ENCODE peak calls at places on chromosomes 1 and 21, in seven cellular contexts. One of them, this sample, is unnamed.
A peak's percentile ranks its signal among the peaks of the same experiment; 100 is the strongest.

GRCh38 chr1:156948708-156949107 is 28.3 kb downstream of the LRRC71 start:
- DNase-seq in A549: peak; percentile 25
- DNase-seq in choroid plexus epithelial cell: no peak
- DNase-seq in CD8-positive, alpha-beta T cell: no peak
- DNase-seq in AG10803: no peak
- DNase-seq in GM23338: peak; percentile 69
- DNase-seq in thyroid gland: no peak
- DNase-seq in this sample: no peak

GRCh38 chr1:104932030-104932915 is 1182.6 kb downstream of the AMY1C start:
- DNase-seq in A549: no peak
- DNase-seq in choroid plexus epithelial cell: no peak
- DNase-seq in CD8-positive, alpha-beta T cell: no peak
- DNase-seq in AG10803: no peak
- DNase-seq in GM23338: no peak
- DNase-seq in thyroid gland: no peak
- DNase-seq in this sample: no peak

GRCh38 chr1:64826991-64827390 is 82.1 kb downstream of the RAVER2 start:
- DNase-seq in A549: no peak
- DNase-seq in choroid plexus epithelial cell: peak; percentile 28
- DNase-seq in CD8-positive, alpha-beta T cell: no peak
- DNase-seq in AG10803: no peak
- DNase-seq in GM23338: no peak
- DNase-seq in thyroid gland: no peak
- DNase-seq in this sample: no peak

GRCh38 chr1:38505950-38506349 is 353.6 kb downstream of the RRAGC start:
- DNase-seq in A549: no peak
- DNase-seq in choroid plexus epithelial cell: no peak
- DNase-seq in CD8-positive, alpha-beta T cell: no peak
- DNase-seq in AG10803: no peak
- DNase-seq in GM23338: no peak
- DNase-seq in thyroid gland: no peak
- DNase-seq in this sample: no peak

GRCh38 chr1:84677415-84678099 is 12.7 kb downstream of the SSX2IP start:
- DNase-seq in A549: no peak
- DNase-seq in choroid plexus epithelial cell: no peak
- DNase-seq in CD8-positive, alpha-beta T cell: no peak
- DNase-seq in AG10803: no peak
- DNase-seq in GM23338: no peak
- DNase-seq in thyroid gland: no peak
- DNase-seq in this sample: no peak

GRCh38 chr1:29124366-29125236 is 898 bp upstream of the TMEM200B start:
- DNase-seq in A549: peak; percentile 56
- DNase-seq in choroid plexus epithelial cell: peak; percentile 82
- DNase-seq in CD8-positive, alpha-beta T cell: peak; percentile 47
- DNase-seq in AG10803: peak; percentile 77
- DNase-seq in GM23338: peak; percentile 92
- DNase-seq in thyroid gland: peak; percentile 52
- DNase-seq in this sample: no peak

GRCh38 chr1:38403667-38404066 is 357.1 kb upstream of the POU3F1 start:
- DNase-seq in A549: no peak
- DNase-seq in choroid plexus epithelial cell: no peak
- DNase-seq in CD8-positive, alpha-beta T cell: no peak
- DNase-seq in AG10803: no peak
- DNase-seq in GM23338: peak; percentile 39
- DNase-seq in thyroid gland: no peak
- DNase-seq in this sample: no peak

GRCh38 chr1:68384321-68384813 is 65.4 kb downstream of the RPE65 start:
- DNase-seq in A549: peak; percentile 89
- DNase-seq in choroid plexus epithelial cell: peak; percentile 99
- DNase-seq in CD8-positive, alpha-beta T cell: no peak
- DNase-seq in AG10803: peak; percentile 99
- DNase-seq in GM23338: no peak
- DNase-seq in thyroid gland: no peak
- DNase-seq in this sample: peak; percentile 99

GRCh38 chr1:40039757-40040510 is 595 bp upstream of the CAP1 start:
- DNase-seq in A549: peak; percentile 88
- DNase-seq in choroid plexus epithelial cell: peak; percentile 90
- DNase-seq in CD8-positive, alpha-beta T cell: peak; percentile 80
- DNase-seq in AG10803: peak; percentile 90
- DNase-seq in GM23338: peak; percentile 91
- DNase-seq in thyroid gland: peak; percentile 84
- DNase-seq in this sample: no peak

GRCh38 chr1:235725493-235725892 is 75.9 kb upstream of the GNG4 start:
- DNase-seq in A549: no peak
- DNase-seq in choroid plexus epithelial cell: peak; percentile 23
- DNase-seq in CD8-positive, alpha-beta T cell: no peak
- DNase-seq in AG10803: peak; percentile 31
- DNase-seq in GM23338: peak; percentile 32
- DNase-seq in thyroid gland: no peak
- DNase-seq in this sample: no peak

GRCh38 chr1:30125024-30125423 is 598.4 kb downstream of the MATN1 start:
- DNase-seq in A549: no peak
- DNase-seq in choroid plexus epithelial cell: no peak
- DNase-seq in CD8-positive, alpha-beta T cell: no peak
- DNase-seq in AG10803: no peak
- DNase-seq in GM23338: no peak
- DNase-seq in thyroid gland: no peak
- DNase-seq in this sample: no peak

GRCh38 chr1:224623310-224623714 is 7.2 kb downstream of the CNIH3 start:
- DNase-seq in A549: no peak
- DNase-seq in choroid plexus epithelial cell: peak; percentile 68
- DNase-seq in CD8-positive, alpha-beta T cell: no peak
- DNase-seq in AG10803: peak; percentile 68
- DNase-seq in GM23338: no peak
- DNase-seq in thyroid gland: no peak
- DNase-seq in this sample: no peak

GRCh38 chr1:40820911-40821693 is 37.5 kb downstream of the KCNQ4 start:
- DNase-seq in A549: no peak
- DNase-seq in choroid plexus epithelial cell: no peak
- DNase-seq in CD8-positive, alpha-beta T cell: no peak
- DNase-seq in AG10803: no peak
- DNase-seq in GM23338: no peak
- DNase-seq in thyroid gland: no peak
- DNase-seq in this sample: no peak

GRCh38 chr1:203166192-203166940 is 9.3 kb downstream of the MYBPH start:
- DNase-seq in A549: peak; percentile 15
- DNase-seq in choroid plexus epithelial cell: peak; percentile 18
- DNase-seq in CD8-positive, alpha-beta T cell: no peak
- DNase-seq in AG10803: no peak
- DNase-seq in GM23338: no peak
- DNase-seq in thyroid gland: peak; percentile 35
- DNase-seq in this sample: no peak

GRCh38 chr1:156676820-156677615 is at the start of gene NES:
- DNase-seq in A549: peak; percentile 44
- DNase-seq in choroid plexus epithelial cell: peak; percentile 56
- DNase-seq in CD8-positive, alpha-beta T cell: no peak
- DNase-seq in AG10803: no peak
- DNase-seq in GM23338: peak; percentile 91
- DNase-seq in thyroid gland: peak; percentile 25
- DNase-seq in this sample: no peak

GRCh38 chr1:156582388-156583022 is 3.0 kb downstream of the TTC24 start:
- DNase-seq in A549: no peak
- DNase-seq in choroid plexus epithelial cell: no peak
- DNase-seq in CD8-positive, alpha-beta T cell: peak; percentile 29
- DNase-seq in AG10803: no peak
- DNase-seq in GM23338: no peak
- DNase-seq in thyroid gland: no peak
- DNase-seq in this sample: no peak

GRCh38 chr1:85308837-85309350 is 32.5 kb upstream of the BCL10 start:
- DNase-seq in A549: no peak
- DNase-seq in choroid plexus epithelial cell: no peak
- DNase-seq in CD8-positive, alpha-beta T cell: no peak
- DNase-seq in AG10803: no peak
- DNase-seq in GM23338: no peak
- DNase-seq in thyroid gland: no peak
- DNase-seq in this sample: no peak

GRCh38 chr1:199809311-199809710 is 218.2 kb upstream of the NR5A2 start:
- DNase-seq in A549: no peak
- DNase-seq in choroid plexus epithelial cell: no peak
- DNase-seq in CD8-positive, alpha-beta T cell: no peak
- DNase-seq in AG10803: no peak
- DNase-seq in GM23338: no peak
- DNase-seq in thyroid gland: no peak
- DNase-seq in this sample: no peak

GRCh38 chr21:28986677-28987076 is 6.0 kb downstream of the LTN1 start:
- DNase-seq in A549: no peak
- DNase-seq in choroid plexus epithelial cell: no peak
- DNase-seq in CD8-positive, alpha-beta T cell: no peak
- DNase-seq in AG10803: no peak
- DNase-seq in GM23338: no peak
- DNase-seq in thyroid gland: no peak
- DNase-seq in this sample: no peak

GRCh38 chr1:40508375-40509341 is at the start of gene EXO5:
- DNase-seq in A549: peak; percentile 64
- DNase-seq in choroid plexus epithelial cell: peak; percentile 79
- DNase-seq in CD8-positive, alpha-beta T cell: peak; percentile 75
- DNase-seq in AG10803: peak; percentile 75
- DNase-seq in GM23338: peak; percentile 65
- DNase-seq in thyroid gland: peak; percentile 82
- DNase-seq in this sample: no peak

GRCh38 chr1:207753611-207754010 is 1.8 kb downstream of the CD46 start:
- DNase-seq in A549: no peak
- DNase-seq in choroid plexus epithelial cell: no peak
- DNase-seq in CD8-positive, alpha-beta T cell: no peak
- DNase-seq in AG10803: no peak
- DNase-seq in GM23338: no peak
- DNase-seq in thyroid gland: no peak
- DNase-seq in this sample: no peak

GRCh38 chr1:207755846-207756692 is 4.2 kb downstream of the CD46 start:
- DNase-seq in A549: no peak
- DNase-seq in choroid plexus epithelial cell: no peak
- DNase-seq in CD8-positive, alpha-beta T cell: no peak
- DNase-seq in AG10803: no peak
- DNase-seq in GM23338: no peak
- DNase-seq in thyroid gland: no peak
- DNase-seq in this sample: no peak

GRCh38 chr1:207752456-207753132 is 740 bp downstream of the CD46 start:
- DNase-seq in A549: peak; percentile 33
- DNase-seq in choroid plexus epithelial cell: peak; percentile 11
- DNase-seq in CD8-positive, alpha-beta T cell: no peak
- DNase-seq in AG10803: peak; percentile 3
- DNase-seq in GM23338: peak; percentile 32
- DNase-seq in thyroid gland: peak; percentile 63
- DNase-seq in this sample: no peak

GRCh38 chr1:207754011-207754410 is 2.2 kb downstream of the CD46 start:
- DNase-seq in A549: no peak
- DNase-seq in choroid plexus epithelial cell: no peak
- DNase-seq in CD8-positive, alpha-beta T cell: no peak
- DNase-seq in AG10803: no peak
- DNase-seq in GM23338: no peak
- DNase-seq in thyroid gland: no peak
- DNase-seq in this sample: no peak

DNA sequence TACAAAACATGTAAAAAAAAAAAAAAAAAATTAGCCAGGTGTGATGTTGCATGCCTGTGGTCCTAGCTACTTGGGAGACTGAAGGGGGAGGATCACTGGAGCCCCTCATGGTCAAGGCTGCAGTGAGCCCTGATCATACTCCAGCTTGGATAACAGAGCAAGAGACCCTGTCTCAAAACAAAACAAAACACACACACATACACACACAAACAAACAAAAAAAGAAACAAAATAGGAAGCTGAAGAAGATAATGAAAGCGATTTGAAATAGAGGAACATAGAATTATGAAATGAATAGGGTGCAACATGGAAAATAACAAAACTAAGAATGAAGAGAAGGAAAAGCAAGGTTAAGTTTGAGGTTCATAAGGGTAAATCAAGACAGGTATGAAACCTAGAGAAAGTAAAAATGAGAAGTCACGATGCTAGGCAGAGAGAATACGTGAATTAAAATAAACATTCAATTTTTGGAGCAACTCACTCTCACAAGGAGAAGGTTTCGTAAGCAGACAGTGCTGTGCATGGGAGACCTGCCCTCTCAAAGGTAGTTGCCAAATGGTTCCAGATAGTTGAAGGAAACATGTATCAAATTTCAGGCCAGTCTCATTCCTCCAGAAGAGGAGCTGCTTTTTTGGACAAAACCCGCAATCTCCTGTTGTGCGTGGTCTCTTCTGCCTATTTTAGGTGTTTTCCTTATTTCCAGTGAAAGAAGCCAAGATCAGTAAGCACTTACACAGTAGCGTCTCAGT is 3.3 kb downstream of the CD46 start:
- DNase-seq in A549: no peak
- DNase-seq in choroid plexus epithelial cell: peak; percentile 49
- DNase-seq in CD8-positive, alpha-beta T cell: no peak
- DNase-seq in AG10803: no peak
- DNase-seq in GM23338: no peak
- DNase-seq in thyroid gland: peak; percentile 36
- DNase-seq in this sample: no peak
- H3K4me3 ChIP-seq in A549: no peak overlapping the region
- H3K4me3 ChIP-seq in choroid plexus epithelial cell: no peak overlapping the region
- H3K4me3 ChIP-seq in CD8-positive, alpha-beta T cell: no peak overlapping the region
- H3K4me3 ChIP-seq in AG10803: no peak overlapping the region
- H3K4me3 ChIP-seq in GM23338: peak overlapping the region; percentile 95
- H3K4me3 ChIP-seq in thyroid gland: no peak overlapping the region
- H3K4me3 ChIP-seq in this sample: no peak overlapping the region

GRCh38 chr1:155562581-155563376 is at the start of gene ASH1L:
- DNase-seq in A549: peak; percentile 95
- DNase-seq in choroid plexus epithelial cell: peak; percentile 94
- DNase-seq in CD8-positive, alpha-beta T cell: peak; percentile 93
- DNase-seq in AG10803: peak; percentile 93
- DNase-seq in GM23338: peak; percentile 93
- DNase-seq in thyroid gland: peak; percentile 95
- DNase-seq in this sample: peak; percentile 42
- TF ChIP-seq CTCF in A549: no peak
- TF ChIP-seq CTCF in choroid plexus epithelial cell: no peak
- TF ChIP-seq CTCF in CD8-positive, alpha-beta T cell: no peak
- TF ChIP-seq CTCF in AG10803: no peak
- TF ChIP-seq CTCF in GM23338: no peak
- TF ChIP-seq CTCF in thyroid gland: no peak
- TF ChIP-seq CTCF in this sample: no peak

GRCh38 chr1:180173952-180174351 is 19.3 kb downstream of the QSOX1 start:
- DNase-seq in A549: no peak
- DNase-seq in choroid plexus epithelial cell: no peak
- DNase-seq in CD8-positive, alpha-beta T cell: no peak
- DNase-seq in AG10803: peak; percentile 84
- DNase-seq in GM23338: no peak
- DNase-seq in thyroid gland: peak; percentile 96
- DNase-seq in this sample: no peak
- H3K4me3 ChIP-seq in A549: no peak overlapping the region
- H3K4me3 ChIP-seq in choroid plexus epithelial cell: no peak overlapping the region
- H3K4me3 ChIP-seq in CD8-positive, alpha-beta T cell: no peak overlapping the region
- H3K4me3 ChIP-seq in AG10803: no peak overlapping the region
- H3K4me3 ChIP-seq in GM23338: no peak overlapping the region
- H3K4me3 ChIP-seq in thyroid gland: no peak overlapping the region
- H3K4me3 ChIP-seq in this sample: no peak overlapping the region

DNA sequence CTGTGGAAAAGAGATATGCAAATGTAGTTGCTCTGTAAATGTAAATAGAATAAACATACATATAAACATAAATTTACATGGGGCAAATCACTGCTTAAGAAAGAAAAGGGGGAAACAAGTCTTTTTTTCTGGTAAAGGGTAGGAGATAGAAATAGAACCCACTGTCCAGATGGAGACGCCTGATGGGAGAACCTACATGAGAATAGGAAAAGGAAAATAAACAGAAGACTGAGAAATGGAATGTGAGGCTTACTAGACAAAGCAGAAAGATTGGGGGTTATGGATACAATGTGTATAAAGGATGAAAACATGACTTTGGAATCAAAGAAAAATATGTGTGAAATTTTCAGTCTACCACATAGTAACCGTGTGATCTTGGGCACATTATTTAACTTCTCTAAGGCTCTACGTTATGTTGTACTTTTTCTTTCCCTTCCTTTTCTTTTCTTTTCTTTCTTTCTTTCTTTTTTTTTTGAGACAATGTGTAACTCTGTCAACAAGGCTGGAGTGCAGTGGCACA is 60.1 kb upstream of the PLXNA2 start:
- DNase-seq in A549: no peak
- DNase-seq in choroid plexus epithelial cell: peak; percentile 44
- DNase-seq in CD8-positive, alpha-beta T cell: no peak
- DNase-seq in AG10803: no peak
- DNase-seq in GM23338: no peak
- DNase-seq in thyroid gland: no peak
- DNase-seq in this sample: no peak
- TF ChIP-seq CTCF in A549: no peak
- TF ChIP-seq CTCF in choroid plexus epithelial cell: no peak
- TF ChIP-seq CTCF in CD8-positive, alpha-beta T cell: no peak
- TF ChIP-seq CTCF in AG10803: no peak
- TF ChIP-seq CTCF in GM23338: no peak
- TF ChIP-seq CTCF in thyroid gland: no peak
- TF ChIP-seq CTCF in this sample: no peak

This sample was measured in epithelial cell of proximal tubule.